ENCODE peak calls at places on chromosomes 12 and 14, in ten cellular contexts. One of them, this sample, is unnamed.

GRCh38 chr12:94202245-94203180 is 54.1 kb downstream of the PLXNC1 start:
- DNase-seq in A172: no peak
- DNase-seq in T follicular helper cell: no peak
- DNase-seq in M059J: no peak
- DNase-seq in GM13976: no peak
- DNase-seq in HCT116: no peak
- DNase-seq in brain pericyte: no peak
- DNase-seq in foreskin fibroblast: no peak
- DNase-seq in kidney tubule cell: no peak
- DNase-seq in stimulated activated CD4-positive, alpha-beta T cell treated with anti-CD3 and anti-CD28 coated beads, Interleukin-1b, Interleukin-23, amount 100 ng/mL, for 1 hour: no peak
- DNase-seq in this sample: no peak

GRCh38 chr12:131076791-131077747 is 123.4 kb downstream of the ADGRD1 start:
- DNase-seq in M059J: no peak
- DNase-seq in kidney tubule cell: no peak
- DNase-seq in HCT116: no peak
- DNase-seq in foreskin fibroblast: no peak
- DNase-seq in A172: no peak
- DNase-seq in brain pericyte: no peak
- DNase-seq in stimulated activated CD4-positive, alpha-beta T cell treated with anti-CD3 and anti-CD28 coated beads, Interleukin-1b, Interleukin-23, amount 100 ng/mL, for 1 hour: no peak
- DNase-seq in GM13976: peak
- DNase-seq in T follicular helper cell: no peak
- DNase-seq in this sample: no peak

GRCh38 chr12:3553221-3553620 is 62.2 kb downstream of the PRMT8 start:
- DNase-seq in HCT116: no peak
- DNase-seq in brain pericyte: no peak
- DNase-seq in kidney tubule cell: no peak
- DNase-seq in T follicular helper cell: no peak
- DNase-seq in GM13976: no peak
- DNase-seq in A172: no peak
- DNase-seq in stimulated activated CD4-positive, alpha-beta T cell treated with anti-CD3 and anti-CD28 coated beads, Interleukin-1b, Interleukin-23, amount 100 ng/mL, for 1 hour: no peak
- DNase-seq in foreskin fibroblast: no peak
- DNase-seq in M059J: no peak
- DNase-seq in this sample: no peak

GRCh38 chr14:65153101-65153500 is 50.8 kb upstream of the MAX start:
- DNase-seq in stimulated activated CD4-positive, alpha-beta T cell treated with anti-CD3 and anti-CD28 coated beads, Interleukin-1b, Interleukin-23, amount 100 ng/mL, for 1 hour: no peak
- DNase-seq in M059J: no peak
- DNase-seq in foreskin fibroblast: peak
- DNase-seq in GM13976: no peak
- DNase-seq in HCT116: no peak
- DNase-seq in brain pericyte: no peak
- DNase-seq in T follicular helper cell: no peak
- DNase-seq in A172: no peak
- DNase-seq in kidney tubule cell: no peak
- DNase-seq in this sample: no peak

GRCh38 chr12:123000578-123000977 is 20.1 kb downstream of the ARL6IP4 start:
- DNase-seq in M059J: no peak
- DNase-seq in brain pericyte: no peak
- DNase-seq in A172: no peak
- DNase-seq in T follicular helper cell: no peak
- DNase-seq in HCT116: no peak
- DNase-seq in foreskin fibroblast: no peak
- DNase-seq in stimulated activated CD4-positive, alpha-beta T cell treated with anti-CD3 and anti-CD28 coated beads, Interleukin-1b, Interleukin-23, amount 100 ng/mL, for 1 hour: no peak
- DNase-seq in kidney tubule cell: no peak
- DNase-seq in GM13976: no peak
- DNase-seq in this sample: no peak

GRCh38 chr12:98002887-98003493 is 512.4 kb upstream of the TMPO start:
- DNase-seq in foreskin fibroblast: peak
- DNase-seq in kidney tubule cell: peak
- DNase-seq in M059J: peak
- DNase-seq in A172: peak
- DNase-seq in GM13976: peak
- DNase-seq in brain pericyte: no peak
- DNase-seq in T follicular helper cell: no peak
- DNase-seq in stimulated activated CD4-positive, alpha-beta T cell treated with anti-CD3 and anti-CD28 coated beads, Interleukin-1b, Interleukin-23, amount 100 ng/mL, for 1 hour: no peak
- DNase-seq in HCT116: peak
- DNase-seq in this sample: peak

GRCh38 chr12:57770734-57771133 is 1.2 kb downstream of the METTL1 start:
- DNase-seq in brain pericyte: no peak
- DNase-seq in HCT116: no peak
- DNase-seq in foreskin fibroblast: no peak
- DNase-seq in T follicular helper cell: no peak
- DNase-seq in kidney tubule cell: no peak
- DNase-seq in A172: no peak
- DNase-seq in GM13976: no peak
- DNase-seq in M059J: no peak
- DNase-seq in stimulated activated CD4-positive, alpha-beta T cell treated with anti-CD3 and anti-CD28 coated beads, Interleukin-1b, Interleukin-23, amount 100 ng/mL, for 1 hour: no peak
- DNase-seq in this sample: no peak

GRCh38 chr12:92784795-92785562 is 82.2 kb downstream of the PLEKHG7 start:
- DNase-seq in foreskin fibroblast: peak
- DNase-seq in kidney tubule cell: peak
- DNase-seq in M059J: peak
- DNase-seq in T follicular helper cell: peak
- DNase-seq in stimulated activated CD4-positive, alpha-beta T cell treated with anti-CD3 and anti-CD28 coated beads, Interleukin-1b, Interleukin-23, amount 100 ng/mL, for 1 hour: no peak
- DNase-seq in HCT116: peak
- DNase-seq in A172: peak
- DNase-seq in brain pericyte: peak
- DNase-seq in GM13976: peak
- DNase-seq in this sample: peak